ENCODE peak calls at places on chromosomes 13 and 19, in seven cellular contexts. Z, C, M, U, N, P and D are unnamed samples.

GRCh38 chr19:51441410-51442390 is 16.6 kb downstream of the SIGLEC8 start:
- DNase-seq in Z (peak), C (no peak), M (no peak), U (no peak), N (no peak), P (peak), D (no peak)

GRCh38 chr19:10418281-10419199 is 1.8 kb upstream of the PDE4A start:
- DNase-seq in Z (no peak), C (peak), M (no peak), U (no peak), N (no peak), P (no peak), D (no peak)

GRCh38 chr19:10043286-10043927 is 30.1 kb downstream of the RDH8 start:
- DNase-seq in Z (no peak), C (peak), M (no peak), U (no peak), N (peak), P (no peak), D (no peak)

GRCh38 chr19:7928741-7929701 is 3.1 kb upstream of the CTXN1 start:
- DNase-seq in Z (peak), C (peak), M (no peak), U (no peak), N (peak), P (peak), D (no peak)

GRCh38 chr19:3606174-3606689 is 443 bp downstream of the TBXA2R start:
- DNase-seq in Z (no peak), C (peak), M (no peak), U (no peak), N (no peak), P (no peak), D (no peak)

GRCh38 chr13:108958013-108958376 is 328.6 kb downstream of the MYO16 start:
- DNase-seq in Z (no peak), C (no peak), M (no peak), U (no peak), N (no peak), P (no peak), D (no peak)

GRCh38 chr19:38939957-38940356 is 9.2 kb downstream of the MRPS12 start:
- DNase-seq in Z (no peak), C (no peak), M (no peak), U (no peak), N (no peak), P (no peak), D (no peak)

GRCh38 chr13:42307461-42307860 is 35.5 kb downstream of the AKAP11 start:
- DNase-seq in Z (no peak), C (no peak), M (no peak), U (no peak), N (no peak), P (no peak), D (no peak)

GRCh38 chr13:94173312-94173854 is 306.1 kb downstream of the DCT start:
- DNase-seq in Z (no peak), C (no peak), M (no peak), U (no peak), N (peak), P (no peak), D (no peak)

GRCh38 chr13:85512421-85512820 is 286.8 kb downstream of the SLITRK6 start:
- DNase-seq in Z (no peak), C (no peak), M (no peak), U (no peak), N (no peak), P (no peak), D (no peak)

GRCh38 chr19:3363841-3364500 is 2.4 kb upstream of the NFIC start:
- DNase-seq in Z (no peak), C (no peak), M (no peak), U (no peak), N (no peak), P (no peak), D (no peak)

GRCh38 chr13:43357435-43358065 is 334.2 kb downstream of the DNAJC15 start:
- DNase-seq in Z (no peak), C (no peak), M (no peak), U (no peak), N (no peak), P (no peak), D (no peak)

GRCh38 chr19:55340144-55340783 is 588 bp downstream of the KMT5C start:
- DNase-seq in Z (no peak), C (no peak), M (no peak), U (no peak), N (no peak), P (no peak), D (no peak)

GRCh38 chr13:46142692-46143238 is 37.9 kb upstream of the CPB2 start:
- DNase-seq in Z (no peak), C (peak), M (no peak), U (no peak), N (no peak), P (no peak), D (no peak)

GRCh38 chr19:46785980-46786235 is 2.5 kb downstream of the SLC1A5 start:
- DNase-seq in Z (no peak), C (no peak), M (no peak), U (no peak), N (no peak), P (no peak), D (no peak)

GRCh38 chr19:13069415-13070369 is 33.0 kb downstream of the LYL1 start:
- DNase-seq in Z (no peak), C (no peak), M (no peak), U (no peak), N (no peak), P (no peak), D (no peak)

GRCh38 chr19:33193864-33194362 is at the start of gene LRP3:
- DNase-seq in Z (no peak), C (peak), M (no peak), U (no peak), N (no peak), P (peak), D (no peak)

GRCh38 chr13:102968572-102969228 is 97.5 kb downstream of the SLC10A2 start:
- DNase-seq in Z (no peak), C (no peak), M (no peak), U (no peak), N (no peak), P (no peak), D (no peak)

GRCh38 chr19:21202865-21203494 is 61.1 kb downstream of the ZNF431 start:
- DNase-seq in Z (no peak), C (peak), M (no peak), U (no peak), N (peak), P (peak), D (no peak)

GRCh38 chr13:72431981-72432617 is 295.3 kb downstream of the MZT1 start:
- DNase-seq in Z (no peak), C (no peak), M (no peak), U (no peak), N (no peak), P (no peak), D (no peak)

GRCh38 chr13:31385534-31385933 is 185.8 kb downstream of the B3GLCT start:
- DNase-seq in Z (no peak), C (no peak), M (no peak), U (no peak), N (no peak), P (no peak), D (no peak)

GRCh38 chr19:51431124-51431523 is 13.7 kb upstream of the SIGLEC10 start:
- DNase-seq in Z (no peak), C (no peak), M (no peak), U (no peak), N (no peak), P (peak), D (no peak)

GRCh38 chr13:28568286-28568685 is 73.4 kb upstream of the FLT1 start:
- DNase-seq in Z (no peak), C (no peak), M (peak), U (peak), N (no peak), P (peak), D (no peak)

GRCh38 chr19:51784922-51785690 is 9.9 kb upstream of the FPR3 start:
- DNase-seq in Z (no peak), C (no peak), M (peak), U (peak), N (peak), P (peak), D (no peak)

GRCh38 chr13:72823081-72823480 is 41.1 kb downstream of the PIBF1 start:
- DNase-seq in Z (no peak), C (no peak), M (no peak), U (no peak), N (no peak), P (no peak), D (no peak)

GRCh38 chr13:50198508-50198907 is 183.3 kb downstream of the KCNRG start:
- DNase-seq in Z (no peak), C (no peak), M (no peak), U (no peak), N (no peak), P (peak), D (no peak)

GRCh38 chr19:4326837-4327251 is 11.8 kb downstream of the STAP2 start:
- DNase-seq in Z (no peak), C (peak), M (no peak), U (no peak), N (no peak), P (no peak), D (no peak)

GRCh38 chr13:98890186-98890585 is 87.7 kb downstream of the DOCK9 start:
- DNase-seq in Z (no peak), C (no peak), M (no peak), U (peak), N (peak), P (no peak), D (no peak)

GRCh38 chr19:19217110-19217509 is 5.4 kb downstream of the NCAN start:
- DNase-seq in Z (no peak), C (no peak), M (no peak), U (no peak), N (peak), P (no peak), D (no peak)

GRCh38 chr19:57406516-57407123 is 4.3 kb upstream of the ZNF17 start:
- DNase-seq in Z (peak), C (peak), M (peak), U (peak), N (peak), P (peak), D (no peak)

GRCh38 chr13:46057251-46058015 is 4.9 kb upstream of the ZC3H13 start:
- DNase-seq in Z (no peak), C (peak), M (no peak), U (no peak), N (peak), P (no peak), D (no peak)

GRCh38 chr13:101493541-101493940 is 41.1 kb downstream of the ITGBL1 start:
- DNase-seq in Z (no peak), C (no peak), M (no peak), U (no peak), N (no peak), P (no peak), D (no peak)

GRCh38 chr13:29936051-29936813 is 85.8 kb upstream of the UBL3 start:
- DNase-seq in Z (no peak), C (no peak), M (no peak), U (no peak), N (no peak), P (peak), D (no peak)

GRCh38 chr13:48319458-48320395 is 16.2 kb downstream of the RB1 start:
- DNase-seq in Z (peak), C (no peak), M (no peak), U (no peak), N (no peak), P (no peak), D (no peak)

GRCh38 chr13:101552797-101553196 is 100.3 kb downstream of the ITGBL1 start:
- DNase-seq in Z (no peak), C (no peak), M (no peak), U (no peak), N (peak), P (no peak), D (no peak)

GRCh38 chr13:31670831-31671617 is 68.3 kb upstream of the RXFP2 start:
- DNase-seq in Z (no peak), C (no peak), M (no peak), U (no peak), N (no peak), P (no peak), D (no peak)

DNA sequence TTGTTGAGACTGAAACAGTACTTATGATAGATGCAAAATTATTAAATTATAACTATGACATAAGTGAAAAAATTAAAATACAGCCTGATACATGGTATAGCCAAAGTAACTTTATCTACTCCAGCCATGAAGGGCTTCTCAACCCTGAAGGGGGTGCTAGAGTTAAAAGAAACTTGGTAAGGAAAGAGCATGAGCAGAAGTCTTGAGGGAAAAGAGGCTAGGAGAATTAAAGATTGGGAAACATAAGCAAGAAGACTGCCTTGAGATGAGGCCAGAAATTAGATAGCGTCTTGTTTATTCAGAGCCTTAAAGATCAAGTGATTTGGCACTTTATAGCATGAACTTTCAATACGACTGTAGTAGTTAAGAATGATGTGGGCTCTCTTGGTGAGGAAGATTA is 385.5 kb upstream of the PRR20A start:
- DNase-seq in Z (no peak), C (peak), M (no peak), U (no peak), N (no peak), P (no peak), D (no peak)
- TF ChIP-seq CTCF in Z (no peak), C (peak), M (no peak), U (no peak), N (no peak), P (no peak), D (no peak)

GRCh38 chr13:80883545-80883944 is 542.6 kb upstream of the SPRY2 start:
- DNase-seq in Z (no peak), C (no peak), M (no peak), U (no peak), N (no peak), P (no peak), D (no peak)

GRCh38 chr13:80884031-80884785 is 543.3 kb upstream of the SPRY2 start:
- DNase-seq in Z (no peak), C (no peak), M (no peak), U (no peak), N (no peak), P (no peak), D (no peak)

GRCh38 chr13:80877944-80878241 is 537.0 kb upstream of the SPRY2 start:
- DNase-seq in Z (no peak), C (no peak), M (no peak), U (no peak), N (no peak), P (no peak), D (no peak)

GRCh38 chr13:80877209-80877943 is 536.5 kb upstream of the SPRY2 start:
- DNase-seq in Z (no peak), C (no peak), M (no peak), U (no peak), N (no peak), P (no peak), D (no peak)

GRCh38 chr13:80881495-80882482 is 540.9 kb upstream of the SPRY2 start:
- DNase-seq in Z (no peak), C (no peak), M (no peak), U (no peak), N (no peak), P (no peak), D (no peak)
- TF ChIP-seq CTCF in Z (no peak), C (no peak), M (no peak), U (no peak), N (no peak), P (no peak), D (no peak)

DNA sequence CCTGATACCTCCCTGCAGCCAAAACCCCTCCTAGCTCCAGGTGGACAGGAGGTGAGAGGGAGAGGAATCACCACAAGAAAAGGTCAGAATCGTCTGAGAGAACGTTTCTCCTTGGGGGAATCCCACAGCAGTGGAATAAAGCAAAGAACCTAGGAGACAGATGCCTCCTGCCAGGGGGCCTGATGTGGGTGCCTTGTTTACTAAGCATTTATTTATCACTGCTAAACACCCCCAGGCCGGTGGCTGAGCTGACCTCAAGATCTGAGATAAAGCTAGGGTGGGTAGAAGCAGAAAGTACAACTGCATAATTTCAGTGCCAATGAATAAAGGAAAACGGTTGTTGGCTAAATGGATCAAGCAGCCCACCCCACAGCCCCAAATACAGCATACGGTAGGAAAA is 33.9 kb upstream of the ATP11A start:
- DNase-seq in Z (no peak), C (no peak), M (no peak), U (no peak), N (no peak), P (no peak), D (no peak)
- TF ChIP-seq CTCF in Z (no peak), C (no peak), M (no peak), U (no peak), N (no peak), P (no peak), D (no peak)

DNA sequence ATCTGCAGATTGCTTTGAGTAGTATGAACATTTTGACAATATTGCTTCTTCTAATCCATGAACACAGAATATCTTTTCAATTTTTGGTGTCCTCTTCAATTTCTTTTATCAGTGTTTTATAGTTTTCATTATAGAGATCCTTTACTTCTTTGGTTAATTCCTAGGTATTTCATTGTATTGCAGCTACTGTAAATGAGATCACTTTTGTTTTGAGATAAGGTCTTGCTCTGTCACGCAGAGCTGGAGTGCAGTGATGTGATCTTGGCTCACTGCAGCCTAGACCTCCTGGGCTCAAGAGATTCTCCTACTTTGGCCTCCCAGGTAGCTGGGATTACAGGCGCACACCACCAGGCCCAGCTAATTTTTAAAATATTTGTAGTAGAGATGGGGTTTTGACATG is 9.8 kb downstream of the CYP2A7 start:
- DNase-seq in Z (no peak), C (no peak), M (no peak), U (no peak), N (no peak), P (no peak), D (no peak)
- TF ChIP-seq CTCF in Z (no peak), C (no peak), M (no peak), U (no peak), N (no peak), P (no peak), D (no peak)

GRCh38 chr19:48899781-48900476 is at the start of gene NUCB1:
- DNase-seq in Z (peak), C (peak), M (peak), U (peak), N (peak), P (peak), D (peak)
- TF ChIP-seq CTCF in Z (no peak), C (peak), M (no peak), U (no peak), N (peak), P (no peak), D (peak)